ENCODE peak calls at places on chromosome X, in seven cellular contexts. G is K562, D is SK-N-SH, R is HCT116, L is HepG2, M is H1, Q is GM12878. C is an unnamed sample.

GRCh38 chrX:3290561-3290960 is 55.9 kb downstream of the MXRA5 start:
- DNase-seq in R (no peak), L (no peak), G (no peak), Q (no peak), M (no peak), D (no peak), C (no peak)

GRCh38 chrX:100990139-100990538 is 20.6 kb downstream of the ARL13A start:
- DNase-seq in G (no peak), L (no peak), Q (no peak), D (no peak), R (no peak), M (no peak), C (no peak)

GRCh38 chrX:15686818-15687685 is 22.4 kb upstream of the CLTRN start:
- DNase-seq in G (peak; percentile 29), Q (peak; percentile 34), L (peak; percentile 46), M (peak; percentile 49), D (peak; percentile 63), R (peak; percentile 8), C (peak; percentile 71)

GRCh38 chrX:93419642-93420041 is 253.7 kb downstream of the NAP1L3 start:
- DNase-seq in G (no peak), D (no peak), L (no peak), M (no peak), Q (no peak), R (no peak), C (no peak)

GRCh38 chrX:105781794-105782193 is 40.5 kb upstream of the NRK start:
- DNase-seq in D (no peak), Q (no peak), R (no peak), M (no peak), L (no peak), G (no peak), C (no peak)

GRCh38 chrX:12370444-12371089 is 232.3 kb downstream of the FRMPD4 start:
- DNase-seq in R (no peak), L (no peak), M (no peak), Q (no peak), G (no peak), D (no peak), C (no peak)

GRCh38 chrX:20442597-20442996 is 175.9 kb upstream of the RPS6KA3 start:
- DNase-seq in D (peak; percentile 32), G (peak; percentile 54), Q (no peak), R (peak; percentile 65), M (peak; percentile 76), L (peak; percentile 76), C (peak; percentile 6)

GRCh38 chrX:25442501-25442900 is 426.7 kb upstream of the ARX start:
- DNase-seq in D (no peak), L (no peak), G (no peak), Q (no peak), M (no peak), R (no peak), C (no peak)

GRCh38 chrX:43166874-43167273 is 388.9 kb upstream of the PPP1R2C start:
- DNase-seq in D (no peak), R (no peak), L (peak; percentile 3), G (no peak), M (no peak), Q (no peak), C (peak; percentile 4)

GRCh38 chrX:13506574-13506973 is 62.8 kb upstream of the EGFL6 start:
- DNase-seq in R (peak; percentile 28), M (peak; percentile 44), Q (no peak), L (peak; percentile 2), G (peak; percentile 60), D (peak; percentile 62), C (peak; percentile 61)

GRCh38 chrX:129658429-129658828 is 3.7 kb upstream of the APLN start:
- DNase-seq in R (no peak), L (no peak), M (no peak), G (no peak), D (no peak), Q (no peak), C (no peak)

GRCh38 chrX:9659571-9660195 is 106.0 kb downstream of the GPR143 start:
- DNase-seq in Q (no peak), L (no peak), D (no peak), G (no peak), M (no peak), R (no peak), C (no peak)

GRCh38 chrX:38859602-38860001 is 58.3 kb downstream of the MID1IP1 start:
- DNase-seq in R (no peak), Q (no peak), M (no peak), D (no peak), G (no peak), L (no peak), C (no peak)

GRCh38 chrX:38862100-38862499 is 60.8 kb downstream of the MID1IP1 start:
- DNase-seq in D (no peak), L (no peak), G (no peak), Q (no peak), R (no peak), M (no peak), C (no peak)

GRCh38 chrX:38861489-38861888 is 60.2 kb downstream of the MID1IP1 start:
- DNase-seq in R (no peak), M (no peak), Q (no peak), D (no peak), L (no peak), G (no peak), C (no peak)

GRCh38 chrX:38860106-38861013 is 59.1 kb downstream of the MID1IP1 start:
- DNase-seq in G (no peak), Q (no peak), D (no peak), R (no peak), L (no peak), M (no peak), C (no peak)

DNA sequence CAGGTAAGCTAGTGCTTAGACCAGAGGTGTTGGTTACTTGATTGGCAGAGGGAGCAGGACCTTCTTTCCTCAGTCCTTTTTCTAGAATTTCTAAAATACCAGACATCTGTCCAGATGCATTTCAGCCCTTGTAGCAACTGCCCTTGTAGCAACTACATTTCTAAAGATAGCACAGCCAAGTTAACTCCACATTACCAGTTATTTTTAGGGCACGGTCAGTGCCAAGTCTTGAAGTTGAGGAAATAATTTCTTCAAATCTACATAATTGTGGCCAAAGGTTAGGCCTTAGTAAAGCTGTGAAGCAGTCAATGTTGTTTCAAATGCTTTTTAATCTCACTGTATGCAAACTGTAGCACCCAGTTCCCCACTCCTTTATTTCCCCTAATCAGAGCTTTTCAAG is 62.9 kb downstream of the MID1IP1 start:
- DNase-seq in R (no peak), D (no peak), G (no peak), M (no peak), L (no peak), Q (no peak), C (no peak)
- TF ChIP-seq JUND in R (no peak), D (no peak), G (no peak), M (no peak), L (no peak), Q (no peak), C (no peak)

GRCh38 chrX:35076061-35076460 is 133.5 kb downstream of the FAM47B start:
- DNase-seq in G (no peak), L (no peak), M (no peak), R (no peak), D (no peak), Q (no peak), C (no peak)
- TF ChIP-seq JUND in G (no peak), L (no peak), M (no peak), R (no peak), D (no peak), Q (no peak), C (no peak)

GRCh38 chrX:110403839-110404238 is 45.2 kb downstream of the RTL9 start:
- DNase-seq in L (no peak), G (no peak), Q (no peak), M (no peak), D (no peak), R (no peak), C (no peak)
- TF ChIP-seq JUND in L (no peak), G (no peak), Q (no peak), M (no peak), D (no peak), R (no peak), C (no peak)

DNA sequence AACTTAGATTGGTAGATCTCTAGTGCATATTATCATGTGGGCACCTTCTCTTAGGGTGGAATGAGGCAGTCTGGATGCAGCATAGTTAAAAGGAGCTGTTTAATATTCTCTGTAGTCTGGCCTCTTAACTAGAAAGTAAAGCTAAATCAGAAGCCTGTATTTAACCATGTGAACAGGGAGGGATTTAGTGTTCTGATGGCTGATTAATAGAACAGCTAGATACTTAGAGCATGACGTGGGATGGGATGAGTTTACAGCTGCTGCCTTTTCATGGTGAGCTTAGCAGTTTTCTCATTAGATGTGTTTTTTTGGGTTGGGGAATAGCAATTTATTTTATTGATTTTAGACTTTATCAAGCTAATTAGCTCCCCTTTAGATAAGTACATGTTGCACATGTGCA is 34.0 kb downstream of the YIPF6 start:
- DNase-seq in Q (no peak), L (no peak), M (no peak), D (no peak), R (no peak), G (no peak), C (no peak)
- TF ChIP-seq JUND in Q (no peak), L (no peak), M (no peak), D (no peak), R (no peak), G (no peak), C (no peak)

DNA sequence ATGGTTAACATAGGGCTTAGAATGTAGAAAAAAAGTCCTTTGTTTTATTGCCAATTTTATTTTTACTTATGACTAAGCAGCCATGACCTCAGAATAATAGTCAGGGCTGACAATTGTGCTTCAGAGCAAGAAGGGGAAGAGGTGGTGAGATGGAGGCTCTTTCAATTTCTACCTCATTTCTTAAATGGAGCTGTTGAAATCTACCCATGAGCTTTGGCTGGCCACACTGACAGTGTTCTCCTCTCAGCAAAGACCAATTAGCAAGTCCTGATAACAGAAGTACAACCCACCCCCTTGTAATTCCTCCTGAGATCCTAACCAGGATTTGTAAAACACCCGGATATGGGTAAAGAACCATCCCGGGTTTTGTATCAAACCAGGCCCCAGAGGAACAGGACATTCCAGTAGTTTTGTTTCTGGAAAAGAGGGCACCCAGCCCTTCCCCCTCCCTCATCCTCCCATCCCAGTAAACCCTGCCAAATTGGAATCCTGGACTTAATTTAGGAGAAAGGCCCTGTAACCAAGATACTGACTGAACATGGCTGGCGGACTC is at the start of gene HEPH:
- DNase-seq in Q (peak; percentile 12), R (no peak), D (no peak), M (peak; percentile 41), G (peak; percentile 58), L (no peak), C (no peak)
- TF ChIP-seq JUND in Q (no peak), R (no peak), D (no peak), M (no peak), G (peak; percentile 54), L (no peak), C (no peak)

C was measured in T47D.